ENCODE peak calls at places on chromosomes 13 and 19, in six cellular contexts. One of them, this sample, is unnamed.

GRCh38 chr19:1754651-1755466 is 1.6 kb downstream of the ONECUT3 start:
- DNase-seq in mesothelial cell of epicardium: no peak
- DNase-seq in cardiac fibroblast: no peak
- DNase-seq in C1 segment of cervical spinal cord: no peak
- DNase-seq in RKO: no peak
- DNase-seq in NCI-H1092: no peak
- DNase-seq in this sample: peak; percentile 43

GRCh38 chr13:114149774-114150740 is 17.6 kb upstream of the RASA3 start:
- DNase-seq in mesothelial cell of epicardium: no peak
- DNase-seq in cardiac fibroblast: no peak
- DNase-seq in C1 segment of cervical spinal cord: no peak
- DNase-seq in RKO: no peak
- DNase-seq in NCI-H1092: peak; percentile 69
- DNase-seq in this sample: no peak

GRCh38 chr13:96994849-96995243 is 570 bp upstream of the OXGR1 start:
- DNase-seq in mesothelial cell of epicardium: no peak
- DNase-seq in cardiac fibroblast: no peak
- DNase-seq in C1 segment of cervical spinal cord: no peak
- DNase-seq in RKO: no peak
- DNase-seq in NCI-H1092: no peak
- DNase-seq in this sample: no peak

GRCh38 chr13:76845865-76846264 is 40.3 kb downstream of the KCTD12 start:
- DNase-seq in mesothelial cell of epicardium: no peak
- DNase-seq in cardiac fibroblast: no peak
- DNase-seq in C1 segment of cervical spinal cord: no peak
- DNase-seq in RKO: no peak
- DNase-seq in NCI-H1092: no peak
- DNase-seq in this sample: no peak

GRCh38 chr13:106262886-106263285 is 272.6 kb downstream of the EFNB2 start:
- DNase-seq in mesothelial cell of epicardium: no peak
- DNase-seq in cardiac fibroblast: no peak
- DNase-seq in C1 segment of cervical spinal cord: no peak
- DNase-seq in RKO: no peak
- DNase-seq in NCI-H1092: no peak
- DNase-seq in this sample: no peak

GRCh38 chr13:112007191-112007590 is 59.8 kb upstream of the SOX1 start:
- DNase-seq in mesothelial cell of epicardium: no peak
- DNase-seq in cardiac fibroblast: no peak
- DNase-seq in C1 segment of cervical spinal cord: no peak
- DNase-seq in RKO: no peak
- DNase-seq in NCI-H1092: no peak
- DNase-seq in this sample: no peak

GRCh38 chr13:85266331-85266730 is 532.9 kb downstream of the SLITRK6 start:
- DNase-seq in mesothelial cell of epicardium: no peak
- DNase-seq in cardiac fibroblast: no peak
- DNase-seq in C1 segment of cervical spinal cord: no peak
- DNase-seq in RKO: no peak
- DNase-seq in NCI-H1092: no peak
- DNase-seq in this sample: peak; percentile 46

GRCh38 chr19:48964205-48965032 is 690 bp upstream of the FTL start:
- DNase-seq in mesothelial cell of epicardium: no peak
- DNase-seq in cardiac fibroblast: peak; percentile 69
- DNase-seq in C1 segment of cervical spinal cord: no peak
- DNase-seq in RKO: no peak
- DNase-seq in NCI-H1092: no peak
- DNase-seq in this sample: peak; percentile 65

GRCh38 chr13:44667950-44668349 is 91.8 kb upstream of the TSC22D1 start:
- DNase-seq in mesothelial cell of epicardium: no peak
- DNase-seq in cardiac fibroblast: peak; percentile 77
- DNase-seq in C1 segment of cervical spinal cord: no peak
- DNase-seq in RKO: no peak
- DNase-seq in NCI-H1092: no peak
- DNase-seq in this sample: peak; percentile 28

GRCh38 chr19:54952591-54953344 is 5.4 kb upstream of the NLRP7 start:
- DNase-seq in mesothelial cell of epicardium: no peak
- DNase-seq in cardiac fibroblast: peak; percentile 7
- DNase-seq in C1 segment of cervical spinal cord: no peak
- DNase-seq in RKO: peak; percentile 71
- DNase-seq in NCI-H1092: no peak
- DNase-seq in this sample: peak; percentile 19

GRCh38 chr13:109835321-109835720 is 48.9 kb upstream of the IRS2 start:
- DNase-seq in mesothelial cell of epicardium: no peak
- DNase-seq in cardiac fibroblast: peak; percentile 12
- DNase-seq in C1 segment of cervical spinal cord: no peak
- DNase-seq in RKO: no peak
- DNase-seq in NCI-H1092: no peak
- DNase-seq in this sample: no peak

GRCh38 chr13:42380420-42381164 is 108.6 kb downstream of the AKAP11 start:
- DNase-seq in mesothelial cell of epicardium: no peak
- DNase-seq in cardiac fibroblast: no peak
- DNase-seq in C1 segment of cervical spinal cord: no peak
- DNase-seq in RKO: no peak
- DNase-seq in NCI-H1092: no peak
- DNase-seq in this sample: no peak

GRCh38 chr19:49348305-49349188 is 13.3 kb downstream of the CD37 start:
- DNase-seq in mesothelial cell of epicardium: no peak
- DNase-seq in cardiac fibroblast: no peak
- DNase-seq in C1 segment of cervical spinal cord: no peak
- DNase-seq in RKO: no peak
- DNase-seq in NCI-H1092: no peak
- DNase-seq in this sample: no peak